ENCODE peak calls at places on chromosome 18, in six cellular contexts. Z is activated T-cell treated with anti-CD3 and anti-CD28 coated beads for 1 hour; P is stimulated activated CD8-positive, alpha-beta memory T cell treated with anti-CD3 and anti-CD28 coated beads, Interleukin-4, amount 100 ng/mL, for 48 hours; M is T-helper 17 cell; Y is CD4-positive, alpha-beta T cell; N is NAMALWA. H is an unnamed sample.

GRCh38 chr18:74541703-74542555 is 7.6 kb downstream of the CNDP1 start:
- DNase-seq in Z (no peak), P (no peak), M (no peak), Y (no peak), N (no peak), H (no peak)

GRCh38 chr18:2304378-2305175 is 266.7 kb downstream of the METTL4 start:
- DNase-seq in Z (no peak), P (no peak), M (no peak), Y (no peak), N (no peak), H (no peak)

GRCh38 chr18:58611471-58612131 is 17.3 kb downstream of the ALPK2 start:
- DNase-seq in Z (no peak), P (no peak), M (no peak), Y (no peak), N (no peak), H (no peak)

GRCh38 chr18:63046375-63046774 is 273.2 kb downstream of the BCL2 start:
- DNase-seq in Z (no peak), P (no peak), M (no peak), Y (no peak), N (no peak), H (no peak)

GRCh38 chr18:51070545-51070944 is 40.5 kb downstream of the SMAD4 start:
- DNase-seq in Z (no peak), P (no peak), M (no peak), Y (no peak), N (no peak), H (no peak)

GRCh38 chr18:46276736-46277135 is 172.6 kb downstream of the HAUS1 start:
- DNase-seq in Z (no peak), P (no peak), M (no peak), Y (no peak), N (no peak), H (no peak)

GRCh38 chr18:32730620-32731021 is 42.2 kb downstream of the KLHL14 start:
- DNase-seq in Z (no peak), P (no peak), M (no peak), Y (no peak), N (peak; percentile 68), H (no peak)

GRCh38 chr18:79394438-79395307 is 1.1 kb upstream of the NFATC1 start:
- DNase-seq in Z (peak; percentile 58), P (peak; percentile 83), M (no peak), Y (no peak), N (peak; percentile 79), H (no peak)

GRCh38 chr18:47343291-47343690 is 91.8 kb upstream of the SKOR2 start:
- DNase-seq in Z (no peak), P (no peak), M (no peak), Y (no peak), N (no peak), H (no peak)

GRCh38 chr18:33135951-33136660 is 304.4 kb downstream of the CCDC178 start:
- DNase-seq in Z (no peak), P (no peak), M (no peak), Y (no peak), N (no peak), H (no peak)

GRCh38 chr18:21682276-21683051 is 22.1 kb downstream of the ABHD3 start:
- DNase-seq in Z (peak; percentile 3), P (peak; percentile 39), M (no peak), Y (peak; percentile 8), N (peak; percentile 40), H (no peak)

GRCh38 chr18:59454909-59455727 is 96.1 kb upstream of the LMAN1 start:
- DNase-seq in Z (no peak), P (no peak), M (no peak), Y (no peak), N (no peak), H (no peak)

GRCh38 chr18:13217971-13218375 is 587 bp upstream of the LDLRAD4 start:
- DNase-seq in Z (no peak), P (no peak), M (no peak), Y (no peak), N (no peak), H (no peak)

GRCh38 chr18:10524507-10525425 is 1.1 kb upstream of the NAPG start:
- DNase-seq in Z (no peak), P (no peak), M (no peak), Y (no peak), N (peak; percentile 31), H (no peak)

GRCh38 chr18:43442571-43442970 is 165.3 kb upstream of the SYT4 start:
- DNase-seq in Z (no peak), P (no peak), M (no peak), Y (no peak), N (no peak), H (no peak)

H was measured in CD8-positive, alpha-beta T cell.